ENCODE peak calls at places on chromosome 9, in seven cellular contexts. H is colonic mucosa; B is stomach; U is OCI-LY7; J is mammary epithelial cell; O is heart left ventricle; X is CD4-positive, alpha-beta memory T cell. K is an unnamed sample.

GRCh38 chr9:117343416-117343815 is 71.4 kb downstream of the ASTN2 start:
- DNase-seq in U (no peak), B (no peak), J (peak; percentile 12), H (no peak), O (no peak), X (no peak), K (no peak)

GRCh38 chr9:91882628-91883027 is 67.4 kb downstream of the ROR2 start:
- DNase-seq in J (no peak), H (no peak), B (no peak), U (no peak), X (no peak), O (no peak), K (no peak)

GRCh38 chr9:114033397-114034103 is 44.5 kb downstream of the AMBP start:
- DNase-seq in B (no peak), J (no peak), U (peak; percentile 3), X (no peak), H (peak; percentile 20), O (peak; percentile 39), K (peak; percentile 51)

GRCh38 chr9:120014751-120015235 is 565.2 kb downstream of the CDK5RAP2 start:
- DNase-seq in J (no peak), U (no peak), O (no peak), X (no peak), B (no peak), H (no peak), K (no peak)

GRCh38 chr9:6460189-6460768 is 47.3 kb downstream of the UHRF2 start:
- DNase-seq in O (no peak), U (no peak), X (no peak), B (no peak), J (no peak), H (no peak), K (no peak)

GRCh38 chr9:100437860-100438805 is 11.2 kb downstream of the MSANTD3 start:
- DNase-seq in B (peak; percentile 79), H (peak; percentile 84), J (peak; percentile 62), X (peak; percentile 61), U (peak; percentile 76), O (peak; percentile 63), K (peak; percentile 90)

GRCh38 chr9:95116820-95117204 is 200.7 kb downstream of the FANCC start:
- DNase-seq in U (no peak), J (peak; percentile 32), B (peak; percentile 60), X (no peak), O (no peak), H (no peak), K (no peak)

GRCh38 chr9:78871452-78872331 is 574.8 kb downstream of the PSAT1 start:
- DNase-seq in J (peak; percentile 88), X (no peak), O (no peak), U (no peak), H (no peak), B (no peak), K (no peak)

GRCh38 chr9:5586391-5586802 is 42.5 kb upstream of the RIC1 start:
- DNase-seq in B (no peak), U (peak; percentile 49), J (peak; percentile 47), O (no peak), H (no peak), X (peak; percentile 43), K (no peak)

GRCh38 chr9:33676746-33677505 is 118.4 kb upstream of the PRSS3 start:
- DNase-seq in J (peak; percentile 12), X (peak; percentile 18), H (peak; percentile 18), O (peak; percentile 19), U (no peak), B (peak; percentile 25), K (peak; percentile 47)

GRCh38 chr9:103804077-103804735 is 289.9 kb upstream of the SMC2 start:
- DNase-seq in X (no peak), O (no peak), B (no peak), J (peak; percentile 76), U (no peak), H (no peak), K (no peak)

GRCh38 chr9:126708178-126708577 is 94.5 kb downstream of the LMX1B start:
- DNase-seq in X (no peak), H (no peak), O (no peak), J (no peak), U (no peak), B (peak; percentile 5), K (peak; percentile 2)

GRCh38 chr9:27712826-27713225 is 139.5 kb upstream of the C9orf72 start:
- DNase-seq in X (no peak), H (no peak), J (no peak), U (no peak), O (no peak), B (no peak), K (no peak)

GRCh38 chr9:137951597-137952490 is 74.3 kb downstream of the CACNA1B start:
- DNase-seq in H (no peak), U (no peak), O (no peak), B (no peak), X (no peak), J (no peak), K (no peak)

GRCh38 chr9:84940294-84940693 is 270.8 kb downstream of the NTRK2 start:
- DNase-seq in O (no peak), B (no peak), J (peak; percentile 96), H (no peak), U (no peak), X (no peak), K (no peak)

GRCh38 chr9:3986060-3986459 is 313.8 kb downstream of the GLIS3 start:
- DNase-seq in O (no peak), H (no peak), X (no peak), B (no peak), J (no peak), U (no peak), K (no peak)

GRCh38 chr9:126421567-126422428 is 95.2 kb downstream of the MVB12B start:
- DNase-seq in H (no peak), X (no peak), O (no peak), U (no peak), J (no peak), B (no peak), K (no peak)

GRCh38 chr9:84153885-84154284 is 173.3 kb downstream of the RMI1 start:
- DNase-seq in U (no peak), O (no peak), B (peak; percentile 41), J (no peak), H (no peak), X (no peak), K (no peak)

GRCh38 chr9:14961372-14962068 is 51.3 kb upstream of the FREM1 start:
- DNase-seq in H (peak; percentile 47), O (no peak), B (no peak), J (no peak), X (no peak), U (no peak), K (peak; percentile 86)

GRCh38 chr9:98549401-98549800 is 159.3 kb downstream of the GABBR2 start:
- DNase-seq in U (no peak), H (no peak), B (no peak), O (no peak), J (no peak), X (no peak), K (no peak)

GRCh38 chr9:7042124-7042523 is 284.4 kb downstream of the KDM4C start:
- DNase-seq in B (no peak), U (no peak), J (peak; percentile 45), X (no peak), H (no peak), O (no peak), K (no peak)

GRCh38 chr9:19800884-19801283 is 12.0 kb upstream of the SLC24A2 start:
- DNase-seq in U (no peak), X (no peak), B (no peak), O (no peak), H (no peak), J (no peak), K (no peak)

GRCh38 chr9:131545003-131545785 is at the start of gene PRRT1B:
- DNase-seq in H (peak; percentile 92), X (no peak), B (peak; percentile 94), J (no peak), U (no peak), O (no peak), K (no peak)

GRCh38 chr9:80117031-80117430 is 545.3 kb downstream of the TLE4 start:
- DNase-seq in U (no peak), X (no peak), H (no peak), O (no peak), B (no peak), J (no peak), K (no peak)

GRCh38 chr9:84436386-84437114 is 96.0 kb upstream of the SLC28A3 start:
- DNase-seq in O (peak; percentile 16), J (no peak), X (no peak), B (no peak), U (no peak), H (no peak), K (no peak)

DNA sequence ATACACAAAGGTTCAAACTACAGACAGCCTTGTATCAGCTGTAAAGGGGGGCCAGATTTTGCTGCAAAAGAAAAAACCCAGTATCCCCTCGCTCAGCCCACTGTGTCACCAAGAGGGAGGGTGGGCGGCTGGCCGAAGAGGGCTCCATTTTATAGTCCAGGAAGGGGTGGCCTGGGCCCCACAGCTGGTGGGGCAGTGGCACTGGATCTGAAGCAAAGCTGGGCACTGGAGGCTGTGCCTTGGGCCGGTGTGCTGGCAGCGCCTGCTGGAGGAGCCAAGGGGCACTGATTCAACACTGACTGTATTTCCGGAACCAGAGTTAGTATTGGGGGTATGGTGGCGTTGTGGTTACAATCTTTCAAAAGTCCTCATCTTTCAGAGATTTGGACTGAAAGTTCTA is 9.1 kb downstream of the BRD3 start:
- DNase-seq in U (no peak), J (no peak), X (no peak), B (peak; percentile 24), H (peak; percentile 11), O (peak; percentile 3), K (no peak)
- H3K4me1 ChIP-seq in U (peaks cover 14% of the 10 kb centered on the region), J (peaks cover 35% of the 10 kb centered on the region), X (peaks cover 28% of the 10 kb centered on the region), B (peaks cover 100% of the 10 kb centered on the region), H (peaks cover 15% of the 10 kb centered on the region), O (peaks cover 62% of the 10 kb centered on the region), K (peaks cover 79% of the 10 kb centered on the region)

GRCh38 chr9:112784020-112784788 is 33.6 kb downstream of the SNX30 start:
- DNase-seq in X (no peak), J (peak; percentile 32), U (no peak), O (no peak), H (no peak), B (no peak), K (no peak)
- H3K4me3 ChIP-seq in X (no peak overlapping the region), J (no peak overlapping the region), U (no peak overlapping the region), O (no peak overlapping the region), H (no peak overlapping the region), B (no peak overlapping the region), K (no peak overlapping the region)

GRCh38 chr9:93507780-93508179 is 54.4 kb upstream of the FAM120AOS start:
- DNase-seq in H (no peak), O (no peak), B (no peak), X (no peak), J (no peak), U (no peak), K (no peak)

GRCh38 chr9:93510041-93510440 is 56.7 kb upstream of the FAM120AOS start:
- DNase-seq in J (no peak), O (no peak), H (no peak), B (no peak), U (no peak), X (no peak), K (no peak)

GRCh38 chr9:93509084-93509483 is 55.7 kb upstream of the FAM120AOS start:
- DNase-seq in O (no peak), X (no peak), U (no peak), H (no peak), J (no peak), B (no peak), K (no peak)

GRCh38 chr9:93505518-93506123 is 52.2 kb upstream of the FAM120AOS start:
- DNase-seq in J (no peak), X (no peak), U (no peak), B (no peak), H (peak; percentile 0), O (no peak), K (no peak)

GRCh38 chr9:93508207-93508606 is 54.8 kb upstream of the FAM120AOS start:
- DNase-seq in O (no peak), B (no peak), X (no peak), H (no peak), J (no peak), U (no peak), K (no peak)
- H3K4me1 ChIP-seq in O (peaks cover 16% of the 10 kb centered on the region), B (peaks cover 56% of the 10 kb centered on the region), X (peaks cover 10% of the 10 kb centered on the region), H (peaks cover 5% of the 10 kb centered on the region), J (no peaks in the 10 kb centered on the region), U (peaks cover 22% of the 10 kb centered on the region), K (no peaks in the 10 kb centered on the region)

GRCh38 chr9:89745601-89746376 is 141.0 kb downstream of the GADD45G start:
- DNase-seq in B (no peak), X (no peak), J (no peak), O (no peak), H (no peak), U (peak; percentile 25), K (no peak)
- H3K4me3 ChIP-seq in B (no peak overlapping the region), X (no peak overlapping the region), J (no peak overlapping the region), O (no peak overlapping the region), H (no peak overlapping the region), U (no peak overlapping the region), K (no peak overlapping the region)